ENCODE peak calls at places on chromosomes 6 and 20, in ten cellular contexts. Z is mucosa of descending colon; Q is AG04450; C is ovary; K is NB4; B is A673; J is effector memory CD4-positive, alpha-beta T cell; X is body of pancreas; Y is upper lobe of right lung; N is aorta. R is an unnamed sample.

GRCh38 chr6:126170433-126170832 is 169.5 kb upstream of the CENPW start:
- DNase-seq in C (no peak), Q (no peak), X (no peak), B (no peak), N (no peak), Y (no peak), J (no peak), K (no peak), Z (peak), R (peak)

GRCh38 chr6:15490242-15491100 is 172.4 kb downstream of the DTNBP1 start:
- DNase-seq in Q (no peak), B (no peak), N (no peak), X (no peak), K (no peak), J (no peak), Y (no peak), C (no peak), Z (no peak), R (no peak)

GRCh38 chr6:2948228-2949025 is 22.9 kb downstream of the SERPINB6 start:
- DNase-seq in Y (no peak), X (no peak), Z (peak), N (no peak), B (no peak), Q (no peak), K (no peak), C (no peak), J (no peak), R (no peak)

GRCh38 chr6:49300443-49300842 is 162.6 kb downstream of the MMUT start:
- DNase-seq in Z (no peak), B (no peak), Q (no peak), N (no peak), C (no peak), Y (no peak), X (no peak), J (no peak), K (no peak), R (no peak)

GRCh38 chr20:25316506-25317190 is 68.8 kb downstream of the PYGB start:
- DNase-seq in J (no peak), Y (peak), N (peak), X (no peak), Z (no peak), C (no peak), Q (no peak), K (no peak), B (no peak), R (no peak)

GRCh38 chr6:5950448-5950847 is 56.3 kb downstream of the NRN1 start:
- DNase-seq in N (no peak), Q (no peak), C (no peak), B (peak), Y (no peak), J (no peak), K (peak), X (no peak), Z (no peak), R (no peak)

GRCh38 chr6:44789061-44789460 is 401.6 kb downstream of the CDC5L start:
- DNase-seq in X (no peak), K (no peak), Q (no peak), Z (no peak), Y (no peak), J (no peak), B (no peak), N (no peak), C (no peak), R (no peak)

GRCh38 chr6:4413073-4413472 is 277.7 kb upstream of the ECI2 start:
- DNase-seq in C (no peak), Y (no peak), Q (peak), N (no peak), X (no peak), J (no peak), Z (no peak), K (no peak), B (no peak), R (no peak)

GRCh38 chr6:3227363-3228045 is at the start of gene TUBB2B:
- DNase-seq in J (no peak), Y (no peak), Z (no peak), N (peak), B (peak), C (no peak), K (no peak), Q (no peak), X (peak), R (no peak)

GRCh38 chr6:105015482-105015881 is 58.6 kb downstream of the LIN28B start:
- DNase-seq in N (no peak), J (no peak), C (no peak), Z (no peak), K (no peak), Y (no peak), B (peak), Q (peak), X (no peak), R (no peak)

GRCh38 chr6:3364391-3364790 is 92.5 kb downstream of the SLC22A23 start:
- DNase-seq in Z (no peak), Q (no peak), Y (no peak), B (no peak), J (no peak), X (peak), N (no peak), C (no peak), K (no peak), R (no peak)

GRCh38 chr20:658202-658601 is 5.2 kb upstream of the SRXN1 start:
- DNase-seq in Q (no peak), B (no peak), J (no peak), Z (no peak), X (no peak), K (no peak), Y (no peak), N (no peak), C (no peak), R (no peak)

GRCh38 chr6:24972551-24972950 is 36.8 kb upstream of the RIPOR2 start:
- DNase-seq in Q (no peak), N (no peak), J (no peak), Z (no peak), K (no peak), Y (no peak), B (no peak), X (no peak), C (no peak), R (peak)

GRCh38 chr20:44572551-44573500 is 9.6 kb upstream of the PKIG start:
- DNase-seq in Q (peak), J (no peak), Y (no peak), Z (no peak), X (no peak), B (peak), K (no peak), C (peak), N (no peak), R (no peak)

GRCh38 chr6:170091000-170091638 is 199.8 kb downstream of the DLL1 start:
- DNase-seq in K (no peak), N (no peak), B (no peak), Z (no peak), X (peak), J (no peak), Y (no peak), Q (no peak), C (no peak), R (no peak)

GRCh38 chr6:46419576-46420002 is 71.7 kb downstream of the RCAN2 start:
- DNase-seq in Q (peak), Z (peak), K (peak), X (peak), C (peak), N (peak), Y (no peak), J (no peak), B (peak), R (peak)

GRCh38 chr20:5928831-5929715 is 21.3 kb downstream of the TRMT6 start:
- DNase-seq in Z (no peak), Q (no peak), B (no peak), X (no peak), C (no peak), K (no peak), Y (no peak), J (no peak), N (no peak), R (no peak)

GRCh38 chr6:169087436-169088046 is 166.1 kb downstream of the THBS2 start:
- DNase-seq in B (no peak), J (no peak), Z (no peak), K (no peak), X (no peak), N (no peak), Q (no peak), Y (no peak), C (no peak), R (no peak)

GRCh38 chr6:109008537-109008950 is 86.1 kb downstream of the SESN1 start:
- DNase-seq in B (no peak), Q (no peak), X (no peak), C (no peak), Y (no peak), K (no peak), J (no peak), N (no peak), Z (no peak), R (no peak)

GRCh38 chr6:16503919-16504554 is 257.2 kb downstream of the ATXN1 start:
- DNase-seq in Q (no peak), X (no peak), Z (no peak), K (peak), C (no peak), N (no peak), B (no peak), Y (no peak), J (no peak), R (no peak)

GRCh38 chr20:10236540-10237533 is 18.2 kb downstream of the SNAP25 start:
- DNase-seq in C (no peak), B (no peak), Z (no peak), X (no peak), N (no peak), Y (no peak), Q (no peak), K (no peak), J (no peak), R (no peak)

GRCh38 chr6:114718716-114719270 is 376.0 kb upstream of the HS3ST5 start:
- DNase-seq in B (no peak), N (no peak), K (no peak), J (no peak), X (no peak), Y (no peak), Z (no peak), Q (no peak), C (no peak), R (no peak)

GRCh38 chr6:121112358-121112757 is 221.9 kb downstream of the TBC1D32 start:
- DNase-seq in C (no peak), J (no peak), Y (no peak), K (no peak), B (no peak), X (no peak), Z (no peak), N (no peak), Q (no peak), R (no peak)

GRCh38 chr6:90295854-90296345 is 743 bp downstream of the BACH2 start:
- DNase-seq in Y (peak), X (peak), Z (peak), J (peak), N (peak), Q (peak), C (peak), B (peak), K (peak), R (no peak)

GRCh38 chr6:36911946-36912555 is 26.3 kb downstream of the C6orf89 start:
- DNase-seq in X (no peak), K (peak), C (no peak), Z (no peak), B (no peak), N (no peak), Q (no peak), Y (no peak), J (no peak), R (no peak)

GRCh38 chr20:46164166-46164565 is 46.1 kb downstream of the CD40 start:
- DNase-seq in C (no peak), X (no peak), N (no peak), Q (no peak), Z (no peak), K (no peak), B (no peak), J (no peak), Y (no peak), R (no peak)

GRCh38 chr6:56794421-56794820 is 151.7 kb upstream of the DST start:
- DNase-seq in K (no peak), X (no peak), Y (no peak), J (no peak), Z (no peak), Q (no peak), N (no peak), B (no peak), C (no peak), R (no peak)

GRCh38 chr20:10228330-10228729 is 9.7 kb downstream of the SNAP25 start:
- DNase-seq in X (no peak), Y (no peak), J (no peak), B (no peak), K (no peak), Q (no peak), C (no peak), N (no peak), Z (no peak), R (no peak)

GRCh38 chr6:156963712-156964700 is 186.8 kb downstream of the ARID1B start:
- DNase-seq in X (no peak), Y (no peak), Z (no peak), J (no peak), B (peak), Q (no peak), C (no peak), N (no peak), K (peak), R (no peak)

GRCh38 chr20:8152183-8152582 is 20.1 kb downstream of the PLCB1 start:
- DNase-seq in Q (no peak), Z (no peak), Y (no peak), X (no peak), C (no peak), N (no peak), J (no peak), K (peak), B (peak), R (no peak)

GRCh38 chr6:130159876-130160415 is 62.8 kb downstream of the SAMD3 start:
- DNase-seq in K (no peak), B (no peak), Q (no peak), X (no peak), N (no peak), Z (no peak), J (no peak), Y (no peak), C (no peak), R (no peak)

GRCh38 chr20:15584507-15584906 is 988.7 kb downstream of the KIF16B start:
- DNase-seq in K (no peak), Y (no peak), X (no peak), Q (no peak), N (no peak), J (no peak), Z (no peak), C (no peak), B (no peak), R (no peak)

GRCh38 chr6:38716825-38717224 is 1.7 kb downstream of the DNAH8 start:
- DNase-seq in Y (no peak), C (no peak), J (no peak), K (no peak), N (no peak), Q (no peak), B (no peak), Z (no peak), X (no peak), R (no peak)

GRCh38 chr6:38708483-38708882 is 5.5 kb upstream of the GLO1 start:
- DNase-seq in X (no peak), B (peak), N (no peak), Z (no peak), J (no peak), Q (no peak), K (no peak), Y (no peak), C (no peak), R (no peak)

GRCh38 chr6:38715016-38715809 is at the start of gene DNAH8:
- DNase-seq in X (no peak), C (no peak), Z (no peak), K (no peak), B (no peak), J (no peak), N (no peak), Q (no peak), Y (no peak), R (no peak)

GRCh38 chr6:38714239-38715015 is 684 bp upstream of the DNAH8 start:
- DNase-seq in X (no peak), Q (no peak), K (no peak), J (no peak), B (no peak), C (no peak), Z (no peak), Y (no peak), N (no peak), R (no peak)

DNA sequence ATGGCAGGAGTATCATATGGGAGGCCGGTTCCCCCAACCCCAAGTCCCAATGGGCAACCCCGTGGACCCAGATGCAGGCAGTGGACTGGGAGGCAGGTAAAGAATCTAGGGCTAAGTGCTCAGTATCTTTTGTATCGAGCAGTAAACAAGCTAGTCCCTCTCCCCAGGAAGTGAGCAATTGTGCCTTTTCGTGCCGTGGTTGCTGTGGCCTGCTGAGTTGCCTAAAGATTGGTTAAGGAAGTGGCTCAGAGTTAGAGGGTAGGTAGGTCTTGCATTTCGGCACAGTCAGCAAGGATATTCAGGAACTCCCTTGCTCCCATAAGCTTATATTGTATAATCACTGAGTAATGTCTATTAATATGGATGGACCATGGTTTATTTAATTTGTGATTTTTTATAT is 1.3 kb upstream of the DNAH8 start:
- DNase-seq in N (no peak), B (no peak), Q (no peak), X (no peak), Y (no peak), K (peak), C (no peak), J (peak), Z (peak), R (no peak)
- H3K4me3 ChIP-seq in N (no peak), B (no peak), Q (no peak), X (no peak), Y (no peak), K (no peak), C (no peak), J (no peak), Z (no peak), R (no peak)

DNA sequence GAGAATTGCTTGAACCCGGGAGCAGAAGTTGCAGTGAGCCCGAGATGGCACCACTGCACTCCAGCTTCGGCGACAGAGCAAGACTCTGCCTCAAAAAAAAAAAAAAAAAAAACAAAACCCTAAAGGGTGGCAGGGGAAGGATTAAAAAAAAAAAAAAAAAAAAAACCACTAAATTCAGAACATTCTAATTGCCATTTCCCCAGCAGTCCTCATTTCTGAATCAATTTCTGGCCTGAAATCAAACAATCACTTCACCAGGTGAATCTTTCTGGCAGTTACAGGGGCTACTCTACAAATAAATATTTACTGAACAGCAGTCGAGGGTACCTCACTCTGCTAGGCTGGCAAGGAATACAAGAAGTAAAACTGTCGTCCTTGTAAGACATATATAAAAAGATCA is 1.2 kb downstream of the UQCC1 start:
- DNase-seq in C (no peak), N (no peak), J (no peak), B (no peak), Y (no peak), Q (no peak), Z (no peak), X (no peak), K (no peak), R (no peak)
- H3K4me3 ChIP-seq in C (no peak), N (no peak), J (no peak), B (peak), Y (peak), Q (peak), Z (no peak), X (no peak), K (peak), R (peak)

DNA sequence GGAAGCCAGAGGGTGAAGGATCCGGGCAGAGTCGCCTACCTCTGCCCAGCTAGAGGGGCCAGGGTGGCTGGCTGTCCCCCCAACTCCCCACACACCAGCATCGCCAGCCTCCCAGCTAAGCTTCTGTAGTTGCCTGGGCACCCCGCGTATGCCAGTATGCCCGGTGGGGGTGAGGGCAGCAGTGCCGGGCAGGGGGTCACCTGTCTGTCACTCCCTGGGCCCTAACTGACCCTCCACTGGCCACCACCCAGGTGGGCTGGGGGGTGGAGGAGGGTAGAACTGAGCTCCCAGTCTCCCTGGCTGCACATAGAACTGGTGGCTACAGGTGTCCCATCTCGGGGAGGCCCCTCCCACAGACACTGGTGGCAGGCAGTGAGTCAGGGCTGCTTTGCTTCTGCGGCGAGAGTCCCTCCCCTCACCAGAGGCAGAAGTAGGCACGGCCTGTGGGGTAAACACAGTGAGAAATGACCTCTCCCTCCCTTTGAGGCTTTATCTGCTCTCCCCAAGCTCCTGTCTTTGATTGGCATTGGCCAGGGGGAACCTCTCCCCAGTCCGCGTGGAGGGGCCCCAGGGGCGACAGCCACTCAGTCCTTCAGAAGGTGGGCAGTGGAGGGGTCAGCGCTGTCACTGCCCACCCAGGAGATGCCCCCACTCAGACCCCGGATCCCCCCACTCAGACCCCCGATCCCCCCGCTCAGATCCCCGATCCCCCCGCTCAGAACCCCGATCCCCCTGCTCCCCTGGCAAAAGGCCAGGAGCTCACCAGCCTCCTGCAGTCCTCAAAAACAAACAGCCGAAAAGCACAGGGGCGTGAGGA is 2.5 kb downstream of the NTSR1 start:
- DNase-seq in Q (no peak), J (no peak), B (peak), C (no peak), K (peak), Y (no peak), Z (no peak), X (no peak), N (no peak), R (no peak)
- H3K4me3 ChIP-seq in Q (no peak), J (no peak), B (peak), C (no peak), K (peak), Y (no peak), Z (no peak), X (no peak), N (no peak), R (no peak)

DNA sequence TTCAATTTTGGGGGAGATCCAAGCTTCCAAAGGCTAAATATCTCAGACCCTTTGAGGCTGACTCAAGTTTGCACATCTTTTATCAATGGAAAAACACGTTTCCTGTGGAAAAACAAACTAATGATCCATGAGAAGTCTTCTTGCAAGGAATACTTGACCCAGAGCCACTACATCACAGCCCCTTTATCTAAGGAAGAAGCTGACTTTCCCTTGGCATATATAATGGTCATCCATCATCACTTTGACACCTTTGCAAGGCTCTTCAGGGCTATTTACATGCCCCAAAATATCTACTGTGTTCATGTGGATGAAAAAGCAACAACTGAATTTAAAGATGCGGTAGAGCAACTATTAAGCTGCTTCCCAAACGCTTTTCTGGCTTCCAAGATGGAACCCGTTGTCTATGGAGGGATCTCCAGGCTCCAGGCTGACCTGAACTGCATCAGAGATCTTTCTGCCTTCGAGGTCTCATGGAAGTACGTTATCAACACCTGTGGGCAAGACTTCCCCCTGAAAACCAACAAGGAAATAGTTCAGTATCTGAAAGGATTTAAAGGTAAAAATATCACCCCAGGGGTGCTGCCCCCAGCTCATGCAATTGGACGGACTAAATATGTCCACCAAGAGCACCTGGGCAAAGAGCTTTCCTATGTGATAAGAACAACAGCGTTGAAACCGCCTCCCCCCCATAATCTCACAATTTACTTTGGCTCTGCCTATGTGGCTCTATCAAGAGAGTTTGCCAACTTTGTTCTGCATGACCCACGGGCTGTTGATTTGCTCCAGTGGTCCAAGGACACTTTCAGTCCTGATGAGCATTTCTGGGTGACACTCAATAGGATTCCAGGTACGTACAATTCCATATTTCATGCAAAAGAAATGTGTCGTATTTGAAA is 35.6 kb downstream of the GCNT2 start:
- DNase-seq in X (no peak), B (no peak), J (no peak), N (no peak), Y (no peak), C (no peak), Z (no peak), K (no peak), Q (no peak), R (no peak)
- H3K4me3 ChIP-seq in X (no peak), B (peak), J (no peak), N (no peak), Y (peak), C (no peak), Z (no peak), K (no peak), Q (peak), R (no peak)